ENCODE peak calls at places on chromosome 1, in seven cellular contexts. One of them, this sample, is unnamed.

GRCh38 chr1:16163882-16164820 is 8.3 kb upstream of the EPHA2 start:
- DNase-seq in Right ventricle myocardium inferior: no peak
- DNase-seq in cardiac muscle cell: peak
- DNase-seq in HFF-Myc: peak
- DNase-seq in GM03348: peak
- DNase-seq in IMR-90: peak
- DNase-seq in H54: peak
- DNase-seq in this sample: no peak

GRCh38 chr1:87956072-87956471 is 627.4 kb downstream of the LMO4 start:
- DNase-seq in GM03348: peak
- DNase-seq in IMR-90: peak
- DNase-seq in cardiac muscle cell: peak
- DNase-seq in HFF-Myc: peak
- DNase-seq in H54: peak
- DNase-seq in Right ventricle myocardium inferior: no peak
- DNase-seq in this sample: no peak

GRCh38 chr1:63547621-63548294 is 24.4 kb downstream of the EFCAB7 start:
- DNase-seq in Right ventricle myocardium inferior: no peak
- DNase-seq in IMR-90: peak
- DNase-seq in H54: no peak
- DNase-seq in HFF-Myc: no peak
- DNase-seq in cardiac muscle cell: peak
- DNase-seq in GM03348: peak
- DNase-seq in this sample: no peak

GRCh38 chr1:85936470-85936869 is 220.1 kb downstream of the COL24A1 start:
- DNase-seq in cardiac muscle cell: no peak
- DNase-seq in GM03348: no peak
- DNase-seq in H54: no peak
- DNase-seq in HFF-Myc: no peak
- DNase-seq in IMR-90: no peak
- DNase-seq in Right ventricle myocardium inferior: peak
- DNase-seq in this sample: no peak

GRCh38 chr1:111855260-111855659 is 99.6 kb downstream of the DDX20 start:
- DNase-seq in HFF-Myc: no peak
- DNase-seq in cardiac muscle cell: no peak
- DNase-seq in GM03348: no peak
- DNase-seq in Right ventricle myocardium inferior: no peak
- DNase-seq in H54: no peak
- DNase-seq in IMR-90: no peak
- DNase-seq in this sample: no peak

GRCh38 chr1:29514361-29515187 is 278.3 kb downstream of the PTPRU start:
- DNase-seq in IMR-90: no peak
- DNase-seq in HFF-Myc: no peak
- DNase-seq in Right ventricle myocardium inferior: no peak
- DNase-seq in GM03348: no peak
- DNase-seq in H54: no peak
- DNase-seq in cardiac muscle cell: no peak
- DNase-seq in this sample: no peak

GRCh38 chr1:8520483-8520966 is 202.6 kb downstream of the SLC45A1 start:
- DNase-seq in HFF-Myc: no peak
- DNase-seq in IMR-90: no peak
- DNase-seq in H54: no peak
- DNase-seq in cardiac muscle cell: no peak
- DNase-seq in Right ventricle myocardium inferior: no peak
- DNase-seq in GM03348: no peak
- DNase-seq in this sample: no peak

GRCh38 chr1:11653616-11654570 is at the start of gene FBXO2:
- DNase-seq in GM03348: peak
- DNase-seq in Right ventricle myocardium inferior: no peak
- DNase-seq in HFF-Myc: no peak
- DNase-seq in H54: no peak
- DNase-seq in IMR-90: no peak
- DNase-seq in cardiac muscle cell: peak
- DNase-seq in this sample: no peak

GRCh38 chr1:2877391-2877790 is 75.9 kb upstream of the TTC34 start:
- DNase-seq in Right ventricle myocardium inferior: no peak
- DNase-seq in GM03348: no peak
- DNase-seq in H54: no peak
- DNase-seq in IMR-90: no peak
- DNase-seq in cardiac muscle cell: no peak
- DNase-seq in HFF-Myc: no peak
- DNase-seq in this sample: no peak

GRCh38 chr1:19704247-19705113 is 39.8 kb downstream of the HTR6 start:
- DNase-seq in H54: peak
- DNase-seq in GM03348: peak
- DNase-seq in Right ventricle myocardium inferior: peak
- DNase-seq in HFF-Myc: peak
- DNase-seq in IMR-90: peak
- DNase-seq in cardiac muscle cell: peak
- DNase-seq in this sample: peak

GRCh38 chr1:201625711-201626300 is 86.9 kb downstream of the NAV1 start:
- DNase-seq in Right ventricle myocardium inferior: no peak
- DNase-seq in H54: no peak
- DNase-seq in IMR-90: no peak
- DNase-seq in cardiac muscle cell: no peak
- DNase-seq in HFF-Myc: no peak
- DNase-seq in GM03348: no peak
- DNase-seq in this sample: no peak

GRCh38 chr1:238488406-238488805 is 597.7 kb upstream of the ZP4 start:
- DNase-seq in HFF-Myc: no peak
- DNase-seq in GM03348: no peak
- DNase-seq in Right ventricle myocardium inferior: no peak
- DNase-seq in cardiac muscle cell: no peak
- DNase-seq in IMR-90: peak
- DNase-seq in H54: no peak
- DNase-seq in this sample: no peak

GRCh38 chr1:38026592-38027200 is 14.2 kb downstream of the UTP11 start:
- DNase-seq in IMR-90: peak
- DNase-seq in Right ventricle myocardium inferior: no peak
- DNase-seq in cardiac muscle cell: peak
- DNase-seq in GM03348: peak
- DNase-seq in H54: peak
- DNase-seq in HFF-Myc: no peak
- DNase-seq in this sample: peak

GRCh38 chr1:78833491-78833890 is 173.0 kb downstream of the ADGRL4 start:
- DNase-seq in GM03348: peak
- DNase-seq in H54: peak
- DNase-seq in Right ventricle myocardium inferior: no peak
- DNase-seq in HFF-Myc: peak
- DNase-seq in IMR-90: peak
- DNase-seq in cardiac muscle cell: peak
- DNase-seq in this sample: no peak

GRCh38 chr1:23452011-23452411 is 27.5 kb upstream of the TCEA3 start:
- DNase-seq in cardiac muscle cell: peak
- DNase-seq in H54: peak
- DNase-seq in HFF-Myc: no peak
- DNase-seq in GM03348: peak
- DNase-seq in IMR-90: peak
- DNase-seq in Right ventricle myocardium inferior: no peak
- DNase-seq in this sample: no peak

GRCh38 chr1:20207546-20207945 is 21.2 kb upstream of the PLA2G2C start:
- DNase-seq in H54: no peak
- DNase-seq in cardiac muscle cell: no peak
- DNase-seq in GM03348: no peak
- DNase-seq in IMR-90: no peak
- DNase-seq in HFF-Myc: no peak
- DNase-seq in Right ventricle myocardium inferior: no peak
- DNase-seq in this sample: no peak

GRCh38 chr1:243488459-243489163 is 232.8 kb downstream of the SDCCAG8 start:
- DNase-seq in GM03348: no peak
- DNase-seq in cardiac muscle cell: no peak
- DNase-seq in Right ventricle myocardium inferior: no peak
- DNase-seq in H54: no peak
- DNase-seq in HFF-Myc: no peak
- DNase-seq in IMR-90: no peak
- DNase-seq in this sample: no peak

This sample was measured in HEK293T.